ENCODE peak calls at places on chromosomes 5 and 9, in seven cellular contexts. G, F, W, K, C, Q and A are unnamed samples. For H3K9me3, the result is how much of the 10 kb centered on the place peaks cover.

GRCh38 chr9:96087669-96088299 is 212.3 kb downstream of the ERCC6L2 start:
- DNase-seq in G (no peak), F (peak), W (no peak), K (no peak), C (peak), Q (no peak), A (no peak)

GRCh38 chr5:88884435-88884877 is 1.5 kb upstream of the MEF2C start:
- DNase-seq in G (no peak), F (no peak), W (no peak), K (no peak), C (no peak), Q (no peak), A (no peak)

GRCh38 chr9:81626511-81626910 is 62.8 kb downstream of the TLE1 start:
- DNase-seq in G (peak), F (no peak), W (no peak), K (no peak), C (no peak), Q (no peak), A (no peak)

GRCh38 chr9:76116913-76117312 is 226.4 kb downstream of the PCSK5 start:
- DNase-seq in G (peak), F (no peak), W (no peak), K (no peak), C (no peak), Q (no peak), A (no peak)

GRCh38 chr5:158147227-158147626 is 288.3 kb upstream of the CLINT1 start:
- DNase-seq in G (no peak), F (no peak), W (no peak), K (no peak), C (no peak), Q (no peak), A (no peak)

GRCh38 chr5:234450-234849 is 16.3 kb downstream of the SDHA start:
- DNase-seq in G (no peak), F (no peak), W (no peak), K (no peak), C (no peak), Q (no peak), A (no peak)

GRCh38 chr9:78070530-78070929 is 38.9 kb upstream of the GNAQ start:
- DNase-seq in G (no peak), F (no peak), W (no peak), K (no peak), C (no peak), Q (no peak), A (no peak)

GRCh38 chr5:142366007-142366406 is 41.2 kb upstream of the SPRY4 start:
- DNase-seq in G (no peak), F (no peak), W (no peak), K (no peak), C (no peak), Q (no peak), A (no peak)

GRCh38 chr9:133687856-133688761 is 50.0 kb downstream of the SARDH start:
- DNase-seq in G (no peak), F (no peak), W (no peak), K (peak), C (no peak), Q (no peak), A (no peak)

GRCh38 chr5:131796793-131797693 is at the start of gene FNIP1:
- DNase-seq in G (peak), F (peak), W (peak), K (peak), C (peak), Q (peak), A (peak)

GRCh38 chr9:126861707-126862460 is 1.4 kb downstream of the ZBTB34 start:
- DNase-seq in G (peak), F (peak), W (no peak), K (no peak), C (no peak), Q (no peak), A (no peak)

GRCh38 chr5:118775790-118776499 is 212.4 kb downstream of the DTWD2 start:
- DNase-seq in G (no peak), F (no peak), W (no peak), K (no peak), C (no peak), Q (no peak), A (no peak)

GRCh38 chr5:1134478-1134877 is 22.6 kb upstream of the SLC12A7 start:
- DNase-seq in G (no peak), F (no peak), W (no peak), K (no peak), C (peak), Q (no peak), A (no peak)

GRCh38 chr5:123997354-123998215 is 485.6 kb downstream of the CSNK1G3 start:
- DNase-seq in G (peak), F (no peak), W (no peak), K (no peak), C (no peak), Q (no peak), A (peak)

GRCh38 chr9:123418506-123418905 is 62.5 kb downstream of the CRB2 start:
- DNase-seq in G (no peak), F (peak), W (no peak), K (no peak), C (no peak), Q (no peak), A (no peak)

GRCh38 chr9:89633920-89634319 is 29.1 kb downstream of the GADD45G start:
- DNase-seq in G (no peak), F (no peak), W (no peak), K (no peak), C (no peak), Q (no peak), A (no peak)

GRCh38 chr9:7185612-7186011 is 427.8 kb downstream of the KDM4C start:
- DNase-seq in G (peak), F (peak), W (no peak), K (no peak), C (peak), Q (no peak), A (peak)

GRCh38 chr5:107958861-107959260 is 288.1 kb upstream of the EFNA5 start:
- DNase-seq in G (no peak), F (no peak), W (no peak), K (no peak), C (peak), Q (no peak), A (no peak)

GRCh38 chr5:172788771-172789686 is 18.0 kb upstream of the DUSP1 start:
- DNase-seq in G (no peak), F (peak), W (no peak), K (no peak), C (peak), Q (peak), A (no peak)

GRCh38 chr5:149657324-149657723 is 72.8 kb upstream of the PPARGC1B start:
- DNase-seq in G (no peak), F (no peak), W (no peak), K (no peak), C (no peak), Q (no peak), A (no peak)

GRCh38 chr5:88824892-88825781 is 57.8 kb downstream of the MEF2C start:
- DNase-seq in G (no peak), F (no peak), W (no peak), K (no peak), C (peak), Q (no peak), A (no peak)

GRCh38 chr9:21561502-21561901 is 79.4 kb upstream of the IFNE start:
- DNase-seq in G (no peak), F (no peak), W (no peak), K (no peak), C (no peak), Q (no peak), A (no peak)

GRCh38 chr9:133539434-133539833 is 4.9 kb downstream of the ADAMTSL2 start:
- DNase-seq in G (no peak), F (no peak), W (no peak), K (peak), C (no peak), Q (peak), A (no peak)

GRCh38 chr5:10513501-10514442 is 50.1 kb upstream of the ANKRD33B start:
- DNase-seq in G (no peak), F (peak), W (no peak), K (no peak), C (no peak), Q (no peak), A (peak)

GRCh38 chr5:149951138-149951749 is 6.7 kb upstream of the PDE6A start:
- DNase-seq in G (no peak), F (peak), W (no peak), K (no peak), C (no peak), Q (no peak), A (no peak)

GRCh38 chr5:63564789-63565188 is 397.5 kb downstream of the HTR1A start:
- DNase-seq in G (no peak), F (no peak), W (no peak), K (no peak), C (peak), Q (no peak), A (no peak)

GRCh38 chr5:167579701-167580045 is 711.8 kb upstream of the WWC1 start:
- DNase-seq in G (no peak), F (no peak), W (no peak), K (no peak), C (no peak), Q (no peak), A (peak)

GRCh38 chr9:21961569-21961968 is 32.6 kb downstream of the CDKN2A start:
- DNase-seq in G (no peak), F (no peak), W (no peak), K (no peak), C (no peak), Q (no peak), A (no peak)

GRCh38 chr5:3596261-3596825 is 711 bp downstream of the IRX1 start:
- DNase-seq in G (peak), F (peak), W (no peak), K (no peak), C (no peak), Q (no peak), A (no peak)

GRCh38 chr5:56829137-56829536 is 13.8 kb downstream of the MAP3K1 start:
- DNase-seq in G (peak), F (no peak), W (no peak), K (no peak), C (no peak), Q (no peak), A (no peak)

GRCh38 chr5:32170303-32171170 is 3.6 kb downstream of the GOLPH3 start:
- DNase-seq in G (peak), F (no peak), W (no peak), K (no peak), C (no peak), Q (no peak), A (peak)

GRCh38 chr5:154782812-154783592 is 27.8 kb downstream of the LARP1 start:
- DNase-seq in G (no peak), F (no peak), W (no peak), K (no peak), C (no peak), Q (no peak), A (no peak)

GRCh38 chr5:173825215-173825865 is 62.8 kb upstream of the CPEB4 start:
- DNase-seq in G (no peak), F (no peak), W (no peak), K (peak), C (no peak), Q (no peak), A (no peak)

GRCh38 chr5:10420468-10420867 is 21.2 kb upstream of the ROPN1L start:
- DNase-seq in G (no peak), F (no peak), W (no peak), K (no peak), C (no peak), Q (no peak), A (no peak)

GRCh38 chr5:176881816-176882565 is 17.2 kb downstream of the HK3 start:
- DNase-seq in G (no peak), F (no peak), W (no peak), K (no peak), C (no peak), Q (no peak), A (no peak)

GRCh38 chr9:136776947-136777346 is 12.6 kb upstream of the LCN15 start:
- DNase-seq in G (no peak), F (no peak), W (no peak), K (no peak), C (no peak), Q (no peak), A (no peak)

GRCh38 chr5:74546796-74547195 is 93.7 kb downstream of the ENC1 start:
- DNase-seq in G (peak), F (no peak), W (no peak), K (no peak), C (no peak), Q (no peak), A (no peak)

DNA sequence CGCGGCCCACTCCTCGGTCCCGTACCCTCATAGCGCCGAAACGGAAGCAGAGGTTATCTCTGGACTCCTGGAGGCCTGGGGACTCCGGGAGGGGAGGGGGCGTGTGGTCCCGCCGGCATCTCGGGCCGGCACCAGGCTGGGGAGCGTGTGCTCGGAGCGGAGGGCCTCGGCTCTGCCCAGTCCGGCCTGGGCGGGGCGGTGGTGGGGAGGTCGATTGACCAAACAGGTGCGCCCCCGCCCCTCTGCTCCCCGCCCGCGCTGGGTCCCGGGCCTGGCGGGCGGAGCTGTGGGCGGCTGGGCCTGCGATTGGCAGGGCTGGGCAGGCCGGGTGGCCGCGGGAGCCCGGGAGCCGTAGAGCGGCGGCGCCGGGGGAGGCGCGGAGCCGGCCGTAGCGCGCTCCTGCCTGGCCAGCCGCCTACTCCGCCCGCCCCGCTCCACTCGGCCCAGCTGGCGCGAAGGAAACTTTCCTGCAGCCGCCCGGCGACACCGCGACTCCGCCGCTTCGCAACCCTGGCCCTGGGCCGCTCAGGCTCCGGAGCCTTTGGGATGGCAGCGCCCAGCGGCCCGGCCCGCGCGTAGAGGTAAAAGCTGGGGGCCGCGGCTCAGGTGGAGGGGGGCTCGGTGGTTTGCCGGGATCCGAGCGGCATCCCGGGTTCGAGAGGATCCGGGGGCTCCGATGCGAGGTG is 52.1 kb upstream of the DAB2IP start:
- DNase-seq in G (peak), F (peak), W (no peak), K (peak), C (peak), Q (peak), A (no peak)
- H3K27ac ChIP-seq in G (no peak), F (no peak), W (no peak), K (peak), C (peak), Q (peak), A (peak)

GRCh38 chr5:136005371-136005770 is 23.4 kb upstream of the TGFBI start:
- DNase-seq in G (no peak), F (no peak), W (no peak), K (no peak), C (no peak), Q (no peak), A (no peak)
- H3K9me3 ChIP-seq in G (under half), F (under half), W (under half), K (under half), C (under half), Q (under half), A (under half)

GRCh38 chr9:34048730-34049629 is at the start of gene UBAP2:
- DNase-seq in G (peak), F (peak), W (peak), K (peak), C (peak), Q (peak), A (peak)
- TF ChIP-seq CTCF in G (no peak), F (no peak), W (no peak), K (no peak), C (no peak), Q (peak), A (peak)

DNA sequence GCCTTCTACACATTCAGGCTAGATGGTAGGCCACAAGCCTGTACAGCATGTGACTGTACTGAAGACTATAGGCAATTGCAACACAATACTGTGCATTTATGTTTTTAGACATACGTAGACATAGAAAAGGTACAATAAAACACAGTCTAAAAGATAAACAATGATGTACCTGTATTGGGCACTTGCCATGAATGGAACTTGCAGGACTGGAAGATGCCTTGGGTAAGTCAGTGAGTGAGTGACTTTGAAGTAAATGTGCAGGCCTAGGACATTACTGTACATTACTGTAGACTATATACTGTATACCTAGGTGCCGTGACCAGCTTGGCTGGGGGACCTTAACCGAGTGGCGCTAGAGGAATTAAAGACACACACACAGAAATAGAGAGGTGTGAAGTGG is 53.1 kb downstream of the CTSL start:
- DNase-seq in G (no peak), F (no peak), W (no peak), K (no peak), C (no peak), Q (no peak), A (no peak)
- H3K27ac ChIP-seq in G (no peak), F (no peak), W (no peak), K (no peak), C (no peak), Q (no peak), A (no peak)

GRCh38 chr5:147225938-147226337 is 8.9 kb upstream of the STK32A start:
- DNase-seq in G (no peak), F (no peak), W (no peak), K (no peak), C (no peak), Q (no peak), A (no peak)
- H3K9me3 ChIP-seq in G (under half), F (under half), W (under half), K (under half), C (under half), Q (under half), A (under half)

GRCh38 chr5:137580030-137580429 is 80.9 kb upstream of the SPOCK1 start:
- DNase-seq in G (no peak), F (peak), W (no peak), K (no peak), C (no peak), Q (no peak), A (no peak)
- TF ChIP-seq CTCF in G (peak), F (peak), W (no peak), K (no peak), C (no peak), Q (peak), A (peak)

GRCh38 chr5:55600086-55600485 is 65.3 kb upstream of the PLPP1 start:
- DNase-seq in G (no peak), F (no peak), W (no peak), K (no peak), C (no peak), Q (no peak), A (no peak)
- H3K27ac ChIP-seq in G (no peak), F (no peak), W (no peak), K (peak), C (peak), Q (peak), A (peak)